ENCODE peak calls at places on chromosomes 11 and 22, in five cellular contexts. I, A, V, K and X are unnamed samples.

GRCh38 chr11:130533871-130534270 is 85.4 kb downstream of the ADAMTS15 start:
- DNase-seq in I (no peak), A (no peak), V (no peak), K (no peak), X (no peak)

GRCh38 chr22:28116261-28116673 is 197.2 kb upstream of the PITPNB start:
- DNase-seq in I (peak; percentile 86), A (peak; percentile 81), V (no peak), K (peak; percentile 94), X (peak; percentile 88)

GRCh38 chr11:94193288-94193687 is 64.6 kb downstream of the PANX1 start:
- DNase-seq in I (peak; percentile 45), A (peak; percentile 66), V (no peak), K (peak; percentile 84), X (peak; percentile 75)

GRCh38 chr22:50473855-50474671 is 772 bp downstream of the SBF1 start:
- DNase-seq in I (peak; percentile 55), A (peak; percentile 26), V (no peak), K (peak; percentile 59), X (no peak)

GRCh38 chr11:78549624-78550409 is 24.8 kb downstream of the NARS2 start:
- DNase-seq in I (no peak), A (no peak), V (no peak), K (no peak), X (no peak)

GRCh38 chr11:65899356-65900124 is 648 bp downstream of the FOSL1 start:
- DNase-seq in I (peak; percentile 71), A (peak; percentile 74), V (no peak), K (peak; percentile 87), X (no peak)

GRCh38 chr11:21289686-21290085 is 620.3 kb downstream of the NELL1 start:
- DNase-seq in I (no peak), A (no peak), V (no peak), K (no peak), X (no peak)

GRCh38 chr11:126512251-126512650 is 156.8 kb downstream of the ST3GAL4 start:
- DNase-seq in I (no peak), A (no peak), V (no peak), K (no peak), X (no peak)

GRCh38 chr22:44731357-44731970 is 20.9 kb upstream of the ARHGAP8 start:
- DNase-seq in I (no peak), A (no peak), V (no peak), K (no peak), X (no peak)

GRCh38 chr11:34339149-34340064 is 18.4 kb downstream of the ABTB2 start:
- DNase-seq in I (no peak), A (no peak), V (no peak), K (no peak), X (no peak)

GRCh38 chr11:67384851-67385366 is 6.9 kb upstream of the RAD9A start:
- DNase-seq in I (peak; percentile 24), A (no peak), V (no peak), K (peak; percentile 74), X (no peak)

GRCh38 chr11:76632492-76632891 is 38.1 kb downstream of the LRRC32 start:
- DNase-seq in I (no peak), A (no peak), V (no peak), K (no peak), X (no peak)

GRCh38 chr11:27717801-27718229 is 17.6 kb upstream of the BDNF start:
- DNase-seq in I (no peak), A (no peak), V (no peak), K (no peak), X (no peak)

GRCh38 chr11:73729594-73730206 is 31.2 kb downstream of the RAB6A start:
- DNase-seq in I (no peak), A (no peak), V (no peak), K (no peak), X (no peak)

GRCh38 chr22:20219667-20220628 is 48.2 kb downstream of the RTN4R start:
- DNase-seq in I (no peak), A (no peak), V (no peak), K (no peak), X (no peak)

GRCh38 chr11:18371279-18371678 is 23.1 kb upstream of the LDHA start:
- DNase-seq in I (peak; percentile 54), A (no peak), V (no peak), K (no peak), X (no peak)

GRCh38 chr11:3830741-3831140 is 10.0 kb downstream of the RHOG start:
- DNase-seq in I (no peak), A (no peak), V (no peak), K (no peak), X (no peak)

GRCh38 chr22:34490911-34491310 is 570.6 kb upstream of the LARGE1 start:
- DNase-seq in I (no peak), A (no peak), V (no peak), K (no peak), X (no peak)

GRCh38 chr11:107659310-107659709 is 52.5 kb downstream of the SLN start:
- DNase-seq in I (no peak), A (no peak), V (no peak), K (no peak), X (no peak)

GRCh38 chr11:70668204-70669202 is 270.2 kb downstream of the CTTN start:
- DNase-seq in I (no peak), A (no peak), V (no peak), K (no peak), X (no peak)

GRCh38 chr22:40449676-40450035 is 79.3 kb downstream of the SGSM3 start:
- DNase-seq in I (peak; percentile 37), A (peak; percentile 58), V (no peak), K (peak; percentile 88), X (peak; percentile 39)

GRCh38 chr22:47371263-47372090 is 609.0 kb downstream of the TBC1D22A start:
- DNase-seq in I (no peak), A (no peak), V (no peak), K (no peak), X (no peak)

GRCh38 chr11:85835729-85836128 is 19.5 kb upstream of the CCDC83 start:
- DNase-seq in I (no peak), A (no peak), V (no peak), K (no peak), X (no peak)

GRCh38 chr11:57214494-57214893 is 22.6 kb downstream of the APLNR start:
- DNase-seq in I (peak; percentile 83), A (no peak), V (no peak), K (peak; percentile 82), X (peak; percentile 35)

GRCh38 chr11:134038897-134039470 is 29.9 kb upstream of the JAM3 start:
- DNase-seq in I (no peak), A (no peak), V (no peak), K (peak; percentile 46), X (no peak)

GRCh38 chr22:49614966-49615965 is 212.4 kb downstream of the BRD1 start:
- DNase-seq in I (no peak), A (no peak), V (no peak), K (no peak), X (no peak)

GRCh38 chr22:27975381-27976013 is 56.4 kb upstream of the PITPNB start:
- DNase-seq in I (no peak), A (no peak), V (no peak), K (no peak), X (no peak)

GRCh38 chr11:100340416-100341323 is 346.4 kb upstream of the ARHGAP42 start:
- DNase-seq in I (no peak), A (no peak), V (no peak), K (no peak), X (no peak)

GRCh38 chr11:118364956-118365615 is 5.7 kb downstream of the UBE4A start:
- DNase-seq in I (no peak), A (no peak), V (no peak), K (no peak), X (no peak)

GRCh38 chr11:34358258-34358665 is 452 bp upstream of the ABTB2 start:
- DNase-seq in I (no peak), A (no peak), V (peak; percentile 59), K (peak; percentile 36), X (no peak)

GRCh38 chr22:39388261-39389011 is 11.1 kb upstream of the TAB1 start:
- DNase-seq in I (peak; percentile 81), A (no peak), V (peak; percentile 43), K (peak; percentile 89), X (no peak)

GRCh38 chr11:9525116-9525515 is 48.4 kb upstream of the WEE1 start:
- DNase-seq in I (no peak), A (no peak), V (no peak), K (peak; percentile 27), X (no peak)

GRCh38 chr22:23215294-23216204 is 35.2 kb downstream of the BCR start:
- DNase-seq in I (no peak), A (no peak), V (no peak), K (peak; percentile 83), X (no peak)

GRCh38 chr22:26398741-26399153 is 30.3 kb upstream of the ASPHD2 start:
- DNase-seq in I (peak; percentile 73), A (peak; percentile 38), V (peak; percentile 37), K (peak; percentile 82), X (peak; percentile 50)

GRCh38 chr22:29487587-29487986 is 7.6 kb downstream of the NEFH start:
- DNase-seq in I (no peak), A (no peak), V (no peak), K (no peak), X (no peak)

GRCh38 chr22:28018461-28018927 is 99.4 kb upstream of the PITPNB start:
- DNase-seq in I (no peak), A (no peak), V (no peak), K (no peak), X (no peak)

GRCh38 chr11:84775503-84775902 is 851.6 kb downstream of the DLG2 start:
- DNase-seq in I (no peak), A (no peak), V (no peak), K (no peak), X (no peak)

GRCh38 chr11:77474509-77475070 is 696 bp upstream of the PAK1 start:
- DNase-seq in I (no peak), A (no peak), V (no peak), K (no peak), X (no peak)